ENCODE peak calls at places on chromosomes 2 and 18, in five cellular contexts. X is H1, J is mesenchymal stem cell, W is mesendoderm, E is neuronal stem cell. R is an unnamed sample.

GRCh38 chr18:74478316-74478715 is 17.8 kb upstream of the CNDP2 start:
- DNase-seq in X (no peak), J (no peak), W (no peak), E (no peak), R (no peak)

GRCh38 chr2:96546321-96546720 is 9.8 kb downstream of the ARID5A start:
- DNase-seq in X (no peak), J (no peak), W (no peak), E (no peak), R (no peak)

GRCh38 chr2:70964596-70965386 is 13.6 kb upstream of the ANKRD53 start:
- DNase-seq in X (no peak), J (peak), W (peak), E (peak), R (peak)

GRCh38 chr2:85799215-85799956 is 45.6 kb downstream of the ATOH8 start:
- DNase-seq in X (no peak), J (no peak), W (no peak), E (no peak), R (no peak)

GRCh38 chr2:225894240-225894980 is 494.9 kb downstream of the NYAP2 start:
- DNase-seq in X (no peak), J (peak), W (peak), E (no peak), R (peak)

GRCh38 chr2:231930601-231931281 is 4.5 kb upstream of the NPPC start:
- DNase-seq in X (no peak), J (no peak), W (no peak), E (no peak), R (no peak)

GRCh38 chr2:109272461-109272860 is 143.5 kb downstream of the SH3RF3 start:
- DNase-seq in X (no peak), J (no peak), W (no peak), E (no peak), R (no peak)

GRCh38 chr2:238104071-238104511 is 4.0 kb downstream of the ESPNL start:
- DNase-seq in X (no peak), J (no peak), W (no peak), E (no peak), R (no peak)

GRCh38 chr2:64276417-64277095 is 132.3 kb upstream of the PELI1 start:
- DNase-seq in X (peak), J (no peak), W (peak), E (no peak), R (no peak)

GRCh38 chr2:223538920-223539440 is 63.2 kb downstream of the SCG2 start:
- DNase-seq in X (no peak), J (peak), W (peak), E (peak), R (no peak)

GRCh38 chr2:159168707-159169106 is 117.8 kb downstream of the WDSUB1 start:
- DNase-seq in X (no peak), J (peak), W (peak), E (no peak), R (peak)

GRCh38 chr2:122022531-122022930 is 267.1 kb downstream of the TSN start:
- DNase-seq in X (no peak), J (no peak), W (no peak), E (no peak), R (no peak)

GRCh38 chr2:45823723-45824206 is 172.3 kb downstream of the PRKCE start:
- DNase-seq in X (no peak), J (no peak), W (no peak), E (no peak), R (no peak)

GRCh38 chr2:36748166-36748565 is 51.7 kb downstream of the VIT start:
- DNase-seq in X (no peak), J (no peak), W (no peak), E (no peak), R (peak)

GRCh38 chr2:97734061-97734912 is 20.9 kb downstream of the ZAP70 start:
- DNase-seq in X (no peak), J (no peak), W (no peak), E (no peak), R (no peak)

GRCh38 chr2:17589406-17590035 is 49.0 kb downstream of the VSNL1 start:
- DNase-seq in X (no peak), J (no peak), W (no peak), E (no peak), R (no peak)

GRCh38 chr2:3656762-3657691 is 973 bp upstream of the ALLC start:
- DNase-seq in X (no peak), J (peak), W (peak), E (no peak), R (peak)

GRCh38 chr18:55687106-55687505 is 99.1 kb upstream of the TCF4 start:
- DNase-seq in X (no peak), J (no peak), W (no peak), E (no peak), R (no peak)

GRCh38 chr2:47010176-47010575 is 94.6 kb upstream of the MCFD2 start:
- DNase-seq in X (no peak), J (no peak), W (no peak), E (no peak), R (no peak)

GRCh38 chr18:10403675-10404074 is 50.8 kb upstream of the APCDD1 start:
- DNase-seq in X (no peak), J (no peak), W (no peak), E (peak), R (no peak)

GRCh38 chr18:76721207-76721996 is 101.0 kb upstream of the ZNF236 start:
- DNase-seq in X (no peak), J (no peak), W (no peak), E (no peak), R (no peak)

GRCh38 chr2:158969717-158970521 is 1.5 kb downstream of the TANC1 start:
- DNase-seq in X (no peak), J (peak), W (peak), E (peak), R (peak)

GRCh38 chr2:85954192-85954900 is 65.6 kb upstream of the ST3GAL5 start:
- DNase-seq in X (no peak), J (no peak), W (no peak), E (no peak), R (no peak)

GRCh38 chr2:191950132-191950885 is 103.4 kb upstream of the CAVIN2 start:
- DNase-seq in X (no peak), J (peak), W (peak), E (no peak), R (peak)

GRCh38 chr2:67137699-67138098 is 259.4 kb upstream of the ETAA1 start:
- DNase-seq in X (no peak), J (no peak), W (no peak), E (no peak), R (no peak)

GRCh38 chr2:6866982-6867381 is 1.3 kb upstream of the CMPK2 start:
- DNase-seq in X (no peak), J (no peak), W (no peak), E (no peak), R (no peak)

GRCh38 chr2:80786584-80786983 is 482.0 kb upstream of the LRRTM1 start:
- DNase-seq in X (no peak), J (no peak), W (no peak), E (no peak), R (no peak)

GRCh38 chr2:230417436-230417835 is 1.4 kb downstream of the SP100 start:
- DNase-seq in X (no peak), J (no peak), W (no peak), E (no peak), R (no peak)

GRCh38 chr2:62627667-62628066 is 77.8 kb upstream of the EHBP1 start:
- DNase-seq in X (peak), J (no peak), W (peak), E (no peak), R (no peak)

GRCh38 chr2:206062724-206063123 is 23.2 kb downstream of the INO80D start:
- DNase-seq in X (no peak), J (no peak), W (peak), E (no peak), R (no peak)

GRCh38 chr18:75276813-75277628 is 66.4 kb downstream of the TSHZ1 start:
- DNase-seq in X (no peak), J (no peak), W (no peak), E (no peak), R (peak)

GRCh38 chr2:196291873-196292800 is 120.8 kb upstream of the STK17B start:
- DNase-seq in X (no peak), J (no peak), W (peak), E (no peak), R (no peak)

GRCh38 chr2:61619561-61619960 is 81.4 kb upstream of the XPO1 start:
- DNase-seq in X (no peak), J (no peak), W (no peak), E (no peak), R (no peak)

GRCh38 chr2:61620244-61621159 is 82.3 kb upstream of the XPO1 start:
- DNase-seq in X (no peak), J (peak), W (peak), E (no peak), R (peak)

DNA sequence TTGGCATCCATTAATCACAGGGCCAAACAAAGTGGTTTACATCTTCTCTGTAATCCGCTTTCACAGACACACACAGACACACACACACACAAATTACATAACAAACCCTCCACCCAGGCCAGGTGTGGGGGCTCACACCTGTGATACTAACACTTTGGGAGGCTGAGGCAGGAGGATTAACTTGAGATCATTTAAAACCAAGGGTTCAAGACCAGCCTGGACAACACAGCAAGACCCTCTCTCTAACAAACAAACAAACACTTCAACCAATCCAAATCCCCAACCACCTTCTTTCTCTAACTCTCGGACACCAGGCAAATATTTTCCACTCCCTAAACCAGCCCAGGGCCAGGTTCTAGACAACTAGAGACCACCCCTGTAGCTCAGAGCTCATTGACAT is 79.5 kb upstream of the XPO1 start:
- DNase-seq in X (no peak), J (no peak), W (no peak), E (no peak), R (no peak)
- H2BK15ac ChIP-seq in X (no peak), J (no peak), W (no peak), E (no peak), R (no peak)

GRCh38 chr2:181656450-181657261 is at the start of gene CERKL:
- DNase-seq in X (peak), J (peak), W (peak), E (peak), R (peak)
- H3K9ac ChIP-seq in X (no peak), J (peak), W (peak), E (peak), R (no peak)

GRCh38 chr2:120245933-120246332 is 6.7 kb upstream of the RALB start:
- DNase-seq in X (no peak), J (no peak), W (no peak), E (no peak), R (no peak)
- H3K4me3 ChIP-seq in X (no peak), J (no peak), W (no peak), E (no peak), R (no peak)

GRCh38 chr2:73386342-73386868 is 769 bp downstream of the ALMS1 start:
- DNase-seq in X (no peak), J (peak), W (no peak), E (no peak), R (no peak)

GRCh38 chr2:73383036-73383435 is 2.6 kb upstream of the ALMS1 start:
- DNase-seq in X (no peak), J (no peak), W (no peak), E (no peak), R (no peak)

GRCh38 chr2:73386894-73387636 is 1.4 kb downstream of the ALMS1 start:
- DNase-seq in X (no peak), J (no peak), W (no peak), E (no peak), R (no peak)

GRCh38 chr2:73385486-73386341 is at the start of gene ALMS1:
- DNase-seq in X (peak), J (peak), W (peak), E (peak), R (peak)
- H2BK15ac ChIP-seq in X (no peak), J (peak), W (no peak), E (peak), R (peak)

DNA sequence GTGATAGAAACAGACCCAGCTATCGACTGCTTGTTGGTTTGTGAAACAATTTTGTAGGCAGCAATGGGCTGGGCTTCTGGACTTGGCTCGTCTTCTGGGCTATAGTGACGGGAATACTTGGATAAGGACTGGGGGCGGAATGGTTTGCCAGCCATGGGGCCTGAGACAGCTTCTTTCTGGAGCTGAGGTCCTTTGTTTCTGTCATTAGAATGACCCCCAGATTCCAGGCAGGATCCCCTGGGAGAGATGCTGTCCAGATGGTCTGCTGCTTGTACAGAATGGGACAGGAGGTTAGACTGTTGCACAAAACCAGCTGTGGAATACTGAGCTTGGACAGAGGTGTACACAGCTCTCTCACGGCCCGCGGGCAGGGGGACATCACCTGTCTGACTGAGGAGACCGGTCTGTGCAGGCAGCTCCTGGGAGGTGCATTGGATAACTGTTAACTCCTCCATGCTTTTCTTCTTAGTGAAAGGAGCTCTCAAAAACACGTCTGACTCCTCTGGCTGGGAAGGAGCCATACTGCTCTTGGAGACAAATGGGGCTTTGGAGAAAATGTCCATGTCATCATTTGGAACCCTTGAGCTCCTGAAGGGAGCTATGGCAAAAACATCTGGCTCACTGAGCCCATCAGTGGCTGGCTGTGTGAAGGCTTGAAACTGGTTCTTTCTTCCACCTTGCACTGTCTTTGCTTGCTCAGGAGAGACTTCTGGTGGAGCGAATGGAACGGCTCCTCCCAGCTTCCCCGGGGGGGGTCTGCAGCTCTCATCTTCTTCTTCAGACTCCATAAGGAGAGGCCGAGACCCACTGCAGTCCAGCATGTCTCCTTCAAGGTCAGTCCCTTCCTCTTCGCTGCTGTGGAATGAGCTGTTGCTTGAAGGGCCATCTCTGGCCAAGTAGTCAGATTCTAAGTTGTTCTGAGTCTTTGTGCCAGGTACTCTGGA is 28.6 kb upstream of the NFU1 start:
- DNase-seq in X (no peak), J (no peak), W (no peak), E (no peak), R (no peak)
- H3K9ac ChIP-seq in X (no peak), J (peak), W (no peak), E (no peak), R (no peak)

DNA sequence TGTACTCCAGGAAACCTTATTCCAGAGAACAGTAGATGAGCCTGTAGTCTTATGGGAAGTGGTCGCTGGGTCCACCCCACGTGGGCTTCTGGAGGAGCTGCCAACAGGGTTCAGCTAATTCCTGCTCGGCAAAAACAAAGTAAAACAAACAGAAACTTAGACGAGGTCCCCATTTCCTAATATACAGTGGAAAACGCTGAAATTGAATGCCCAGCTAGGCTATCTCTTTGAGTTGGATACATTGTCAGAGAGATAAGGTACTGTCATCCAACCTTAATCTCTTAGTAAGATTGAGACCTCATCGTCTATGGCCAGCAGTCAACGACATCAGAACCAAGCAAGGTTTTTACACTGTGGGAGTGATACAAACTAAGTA is 2.1 kb downstream of the EMILIN2 start:
- DNase-seq in X (no peak), J (no peak), W (no peak), E (no peak), R (no peak)
- H3K4me3 ChIP-seq in X (no peak), J (no peak), W (no peak), E (no peak), R (no peak)

DNA sequence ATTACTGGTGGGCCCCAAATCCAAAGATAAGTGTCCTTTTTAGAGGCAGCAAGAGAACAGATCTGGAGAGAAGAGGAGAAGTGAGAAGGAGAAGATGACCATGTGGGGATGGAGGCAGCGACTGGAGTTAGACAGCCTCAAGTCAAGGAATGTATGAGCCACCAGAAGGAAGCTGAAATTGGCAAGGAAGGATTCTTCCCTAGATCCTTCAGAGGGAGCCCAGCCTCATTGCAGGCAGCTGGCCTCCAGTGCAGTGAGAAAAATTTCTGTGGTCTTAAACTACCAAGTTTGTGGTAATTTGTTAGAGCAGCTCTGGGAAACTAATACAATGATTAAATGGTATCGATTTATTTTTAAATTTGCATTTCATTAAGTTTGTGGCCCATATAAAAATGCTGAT is 167.9 kb downstream of the NCKAP5 start:
- DNase-seq in X (no peak), J (no peak), W (no peak), E (no peak), R (no peak)
- H2BK15ac ChIP-seq in X (no peak), J (no peak), W (no peak), E (no peak), R (no peak)

GRCh38 chr2:175457846-175458408 is 276.4 kb upstream of the ATP5MC3 start:
- DNase-seq in X (no peak), J (no peak), W (no peak), E (no peak), R (no peak)
- H3K9ac ChIP-seq in X (no peak), J (no peak), W (no peak), E (no peak), R (no peak)